ENCODE peak calls at places on chromosome 22, in four cellular contexts. P, H, X and T are unnamed samples.

GRCh38 chr22:43823353-43823908 is 11.3 kb upstream of the EFCAB6 start:
- DNase-seq in H (no peak), P (no peak), X (no peak), T (no peak)

GRCh38 chr22:50169774-50170341 is 673 bp upstream of the PANX2 start:
- DNase-seq in H (no peak), P (no peak), X (no peak), T (no peak)

GRCh38 chr22:49299821-49300231 is 527.8 kb downstream of the BRD1 start:
- DNase-seq in X (no peak), P (no peak), H (no peak), T (no peak)

GRCh38 chr22:36341640-36342041 is 46.1 kb downstream of the MYH9 start:
- DNase-seq in P (no peak), H (no peak), X (no peak), T (no peak)

GRCh38 chr22:48719978-48720661 is 1107.6 kb downstream of the BRD1 start:
- DNase-seq in X (no peak), H (peak), P (no peak), T (peak)

GRCh38 chr22:32482708-32483107 is 8.1 kb downstream of the FBXO7 start:
- DNase-seq in H (no peak), X (no peak), P (no peak), T (no peak)

GRCh38 chr22:35622132-35622913 is 5.2 kb upstream of the MB start:
- DNase-seq in H (peak), P (no peak), X (no peak), T (no peak)

GRCh38 chr22:21690401-21690801 is 24.6 kb downstream of the PPIL2 start:
- DNase-seq in P (no peak), H (no peak), X (no peak), T (no peak)

GRCh38 chr22:35057155-35057554 is 8.8 kb upstream of the ISX start:
- DNase-seq in P (no peak), H (no peak), X (no peak), T (no peak)

GRCh38 chr22:31230871-31231621 is 18.9 kb downstream of the LIMK2 start:
- DNase-seq in P (peak), X (no peak), H (no peak), T (peak)

GRCh38 chr22:30781271-30781875 is 86.7 kb downstream of the OSBP2 start:
- DNase-seq in H (no peak), X (no peak), P (no peak), T (no peak)

GRCh38 chr22:33792837-33793236 is 127.4 kb downstream of the LARGE1 start:
- DNase-seq in H (no peak), X (no peak), P (no peak), T (no peak)

GRCh38 chr22:49664891-49665290 is 162.8 kb downstream of the BRD1 start:
- DNase-seq in P (no peak), X (no peak), H (no peak), T (no peak)

GRCh38 chr22:41048791-41049717 is 43.3 kb upstream of the EP300 start:
- DNase-seq in X (no peak), H (peak), P (peak), T (peak)

GRCh38 chr22:29799217-29799680 is 32.1 kb downstream of the UQCR10 start:
- DNase-seq in P (peak), X (no peak), H (peak), T (no peak)

GRCh38 chr22:49999063-49999900 is 13.3 kb downstream of the IL17REL start:
- DNase-seq in X (peak), P (no peak), H (no peak), T (peak)

GRCh38 chr22:38062782-38063181 is 5.6 kb downstream of the PICK1 start:
- DNase-seq in X (no peak), H (no peak), P (peak), T (no peak)

GRCh38 chr22:38051900-38052862 is 5.0 kb upstream of the PICK1 start:
- DNase-seq in P (peak), X (peak), H (peak), T (peak)

GRCh38 chr22:38051261-38051660 is 5.9 kb upstream of the PICK1 start:
- DNase-seq in P (no peak), X (no peak), H (no peak), T (no peak)

GRCh38 chr22:38056969-38057841 is at the start of gene PICK1:
- DNase-seq in H (peak), P (peak), X (peak), T (peak)
- TF ChIP-seq CTCF in H (no peak), P (no peak), X (no peak), T (no peak)

GRCh38 chr22:24270556-24271405 is at the start of gene SPECC1L:
- DNase-seq in H (peak), X (peak), P (peak), T (peak)
- TF ChIP-seq CTCF in H (peak), X (no peak), P (no peak), T (no peak)

DNA sequence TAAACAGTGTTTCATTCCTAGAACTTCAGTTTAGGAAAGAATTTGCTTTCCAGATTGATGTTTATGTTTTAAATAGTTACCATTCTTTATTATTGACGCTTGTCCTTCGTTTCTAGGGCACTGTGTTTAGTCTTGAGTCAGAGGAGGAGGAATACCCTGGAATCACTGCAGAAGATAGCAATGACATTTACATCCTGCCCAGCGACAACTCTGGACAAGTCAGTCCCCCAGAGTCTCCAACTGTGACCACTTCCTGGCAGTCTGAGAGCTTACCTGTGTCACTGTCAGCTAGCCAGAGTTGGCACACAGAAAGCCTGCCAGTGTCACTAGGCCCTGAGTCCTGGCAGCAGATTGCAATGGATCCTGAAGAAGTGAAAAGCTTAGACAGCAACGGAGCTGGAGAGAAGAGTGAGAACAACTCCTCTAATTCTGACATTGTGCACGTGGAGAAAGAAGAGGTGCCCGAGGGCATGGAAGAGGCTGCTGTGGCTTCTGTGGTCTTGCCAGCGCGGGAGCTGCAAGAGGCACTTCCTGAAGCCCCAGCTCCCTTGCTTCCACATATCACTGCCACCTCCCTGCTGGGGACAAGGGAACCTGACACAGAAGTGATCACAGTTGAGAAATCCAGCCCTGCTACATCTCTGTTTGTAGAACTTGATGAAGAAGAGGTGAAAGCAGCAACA is 47.6 kb downstream of the BID start:
- DNase-seq in X (no peak), P (no peak), H (no peak), T (no peak)
- TF ChIP-seq CTCF in X (no peak), P (no peak), H (no peak), T (no peak)

DNA sequence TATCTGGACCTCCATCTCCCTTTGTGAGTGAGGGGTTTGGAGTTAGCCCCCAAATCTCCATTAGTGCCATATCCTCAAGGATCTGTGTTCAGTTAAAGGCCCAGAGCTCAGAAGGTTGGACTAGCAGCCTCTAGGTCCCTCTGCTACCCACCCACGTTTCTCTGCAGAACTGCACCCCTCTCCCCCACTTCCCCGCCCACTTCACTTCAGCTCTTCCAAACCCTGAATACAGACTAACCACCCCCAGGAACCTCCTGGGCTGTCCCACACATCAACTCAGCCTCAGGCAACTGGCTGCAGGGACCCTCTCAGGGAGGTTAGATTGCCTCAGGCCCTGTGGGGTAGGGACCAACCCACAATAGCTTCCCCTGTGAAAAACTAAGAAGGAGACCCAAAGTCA is 854 bp downstream of the VPREB3 start:
- DNase-seq in X (no peak), P (no peak), H (no peak), T (no peak)
- TF ChIP-seq CTCF in X (no peak), P (no peak), H (no peak), T (no peak)

DNA sequence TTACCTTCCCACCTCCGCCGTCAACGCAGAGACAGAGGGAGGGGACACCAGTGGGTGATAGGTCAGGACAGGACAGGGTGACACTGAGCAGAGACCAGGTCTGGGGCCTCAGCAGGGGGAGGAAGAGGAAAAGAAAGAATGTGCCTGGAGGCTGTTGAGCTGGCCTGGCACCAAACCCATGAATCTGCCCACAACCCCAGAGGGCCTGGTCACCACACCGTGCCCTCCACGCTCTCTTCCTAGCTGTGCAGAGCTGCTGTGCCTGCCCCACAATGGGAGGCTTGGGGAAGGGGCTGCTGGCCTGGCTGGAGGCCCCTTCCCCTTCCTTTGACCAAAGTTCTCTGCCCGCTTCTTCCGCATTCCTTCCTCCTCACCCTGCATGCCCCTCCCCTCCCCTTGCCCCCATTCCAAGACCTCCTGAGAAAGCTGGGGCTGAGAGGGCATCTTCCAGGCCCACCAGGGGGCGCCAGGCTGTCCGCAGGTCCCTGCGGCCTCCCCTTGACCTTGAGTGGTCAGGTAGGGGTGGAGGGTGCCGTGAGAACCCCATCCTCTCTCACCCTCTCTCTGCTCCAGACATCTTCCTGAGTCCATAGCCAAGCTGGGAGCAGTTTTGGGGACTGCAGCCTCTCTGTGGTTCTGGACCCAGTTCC is 11.0 kb upstream of the CACNA1I start:
- DNase-seq in H (no peak), P (no peak), X (no peak), T (peak)
- TF ChIP-seq CTCF in H (peak), P (no peak), X (no peak), T (peak)

DNA sequence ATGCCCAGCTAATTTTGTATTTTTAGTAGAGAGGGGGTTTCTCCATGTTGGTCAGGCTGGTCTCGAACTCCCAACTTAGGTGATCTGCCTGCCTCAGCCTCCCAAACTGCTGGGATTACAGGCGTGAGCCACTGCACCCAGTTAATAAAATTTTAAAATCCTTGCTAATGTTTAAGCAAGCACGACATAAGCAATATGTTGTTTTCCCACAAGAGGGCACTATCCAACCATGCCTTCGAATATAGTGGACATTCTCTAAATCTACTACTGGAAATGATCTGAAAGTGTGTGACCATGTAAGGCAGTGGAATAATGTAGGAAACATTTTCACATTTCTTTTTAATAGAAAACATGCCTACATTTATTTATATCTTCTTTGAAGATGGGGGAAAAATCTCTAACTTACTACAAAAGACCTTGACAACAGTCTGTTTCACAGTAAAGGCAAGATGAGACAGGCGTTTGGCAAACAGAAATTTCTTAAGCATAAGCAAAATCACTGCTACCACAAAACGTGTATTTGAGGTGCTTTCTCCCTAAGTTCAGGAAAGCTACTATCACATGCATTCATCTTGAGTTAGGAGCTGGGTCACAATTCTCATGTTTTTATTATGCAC is 38.2 kb downstream of the PITPNB start:
- DNase-seq in P (peak), X (no peak), H (no peak), T (peak)
- TF ChIP-seq CTCF in P (peak), X (peak), H (peak), T (peak)

DNA sequence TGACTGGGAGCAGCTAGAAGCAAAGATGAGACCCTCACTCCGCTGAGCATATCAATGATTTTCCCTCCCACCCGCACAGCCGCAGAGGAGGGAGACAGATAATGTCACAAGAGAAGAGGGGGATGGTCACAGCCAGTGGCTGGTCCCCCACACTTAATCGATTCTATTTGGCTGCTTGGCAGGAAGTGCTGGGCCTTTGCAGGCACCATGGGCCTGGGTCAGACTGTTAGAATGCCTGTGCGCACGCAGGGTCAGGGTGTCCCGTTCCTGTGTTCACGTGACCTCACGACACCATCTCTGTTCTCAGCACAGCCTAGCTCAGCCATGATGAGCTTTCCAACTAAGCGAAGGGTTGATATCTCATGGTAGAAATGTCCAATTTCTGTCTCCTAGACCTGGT is 107.0 kb downstream of the MYO18B start:
- DNase-seq in P (no peak), X (no peak), H (no peak), T (no peak)
- TF ChIP-seq CTCF in P (no peak), X (no peak), H (no peak), T (no peak)

DNA sequence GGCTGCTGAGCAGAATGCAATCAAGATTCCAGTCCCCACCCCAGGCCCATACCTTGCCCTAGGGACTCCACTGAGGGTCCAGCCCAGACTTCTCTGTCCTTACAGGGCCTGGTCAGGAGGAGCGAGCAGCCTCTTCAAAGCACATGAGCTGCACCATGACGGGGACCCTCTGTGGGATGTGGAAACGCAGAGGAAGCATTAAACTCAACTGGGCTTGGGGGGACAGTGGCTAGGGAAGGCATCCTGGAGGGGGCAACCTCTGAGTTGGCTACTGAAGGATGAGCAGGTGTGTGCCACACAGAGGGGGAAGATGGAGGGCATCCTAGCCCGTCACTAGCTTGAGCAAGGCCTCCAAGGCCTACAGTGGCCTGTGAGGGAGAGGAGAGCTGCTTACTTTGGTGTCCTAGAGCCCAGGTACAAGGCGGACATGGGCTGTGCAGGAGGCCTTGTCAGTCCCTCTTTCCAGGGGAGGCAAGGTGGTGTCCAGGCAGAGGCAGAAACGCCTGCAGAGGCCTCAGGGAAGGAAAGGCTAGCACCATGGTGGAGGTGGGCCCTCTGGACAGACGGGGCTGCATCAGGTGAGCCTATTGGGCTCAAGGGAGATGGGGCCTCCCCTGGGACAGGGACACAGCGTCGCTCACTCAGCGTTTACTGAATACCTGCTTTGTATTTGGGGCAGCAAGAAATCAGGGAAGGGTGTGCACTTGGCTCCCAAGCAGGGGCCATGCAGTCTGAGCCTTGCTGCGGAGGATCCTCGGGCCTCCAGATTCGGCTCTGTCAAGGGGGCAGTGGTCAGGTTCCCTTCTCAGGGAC is 14.3 kb downstream of the TTC38 start:
- DNase-seq in H (no peak), P (no peak), X (no peak), T (no peak)
- TF ChIP-seq CTCF in H (no peak), P (no peak), X (no peak), T (no peak)

GRCh38 chr22:19891350-19892248 is 36.9 kb upstream of the GNB1L start:
- DNase-seq in X (no peak), P (no peak), H (no peak), T (peak)
- TF ChIP-seq CTCF in X (no peak), P (no peak), H (no peak), T (no peak)

DNA sequence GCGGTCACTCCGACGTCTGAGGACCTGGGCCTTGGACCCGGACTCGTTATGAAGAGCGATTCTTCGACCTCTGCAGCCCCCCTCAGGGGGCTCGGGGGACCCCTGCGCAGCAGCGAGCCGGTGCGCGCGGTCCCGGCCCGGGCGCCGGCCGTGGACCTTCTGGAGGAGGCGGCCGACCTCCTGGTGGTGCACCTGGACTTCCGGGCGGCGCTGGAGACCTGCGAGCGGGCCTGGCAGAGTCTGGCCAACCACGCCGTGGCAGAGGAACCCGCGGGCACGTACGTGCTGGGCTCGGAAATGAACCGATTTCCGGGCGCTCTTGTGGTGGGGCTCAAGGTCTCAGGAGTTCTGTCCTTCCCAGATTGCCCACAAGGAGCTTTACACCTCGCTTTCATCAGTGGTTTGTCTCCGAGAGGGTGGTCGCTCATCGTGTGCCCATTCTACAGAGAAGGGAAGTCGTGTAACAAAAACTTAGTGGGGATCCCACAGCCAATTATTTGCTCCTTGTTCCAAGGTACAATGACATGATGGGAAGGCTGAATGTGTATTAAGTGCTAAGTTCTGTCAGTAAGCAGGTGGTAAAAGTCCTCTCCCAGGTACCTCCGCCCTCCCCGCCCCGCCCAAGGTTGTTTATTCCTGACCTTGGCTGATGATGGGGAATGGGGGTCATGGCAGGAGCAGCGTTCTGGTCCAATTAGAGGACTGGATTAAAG is 695 bp downstream of the PEX26 start:
- DNase-seq in P (no peak), X (peak), H (no peak), T (peak)
- TF ChIP-seq CTCF in P (no peak), X (no peak), H (no peak), T (no peak)